ENCODE peak calls at places on chromosomes 6 and 20, in six cellular contexts. One of them, this sample, is unnamed.
A peak's percentile ranks its signal among the peaks of the same experiment; 100 is the strongest.

GRCh38 chr20:32236048-32236533 is 28.4 kb downstream of the POFUT1 start:
- DNase-seq in naive thymus-derived CD4-positive, alpha-beta T cell: no peak
- DNase-seq in CD8-positive, alpha-beta memory T cell: no peak
- DNase-seq in A549: no peak
- DNase-seq in adrenal gland: no peak
- DNase-seq in left ventricle myocardium inferior: no peak
- DNase-seq in this sample: no peak

GRCh38 chr6:52707963-52708680 is 37.2 kb downstream of the TMEM14A start:
- DNase-seq in naive thymus-derived CD4-positive, alpha-beta T cell: no peak
- DNase-seq in CD8-positive, alpha-beta memory T cell: no peak
- DNase-seq in A549: no peak
- DNase-seq in adrenal gland: no peak
- DNase-seq in left ventricle myocardium inferior: no peak
- DNase-seq in this sample: no peak

GRCh38 chr6:41942045-41942851 is 640 bp upstream of the CCND3 start:
- DNase-seq in naive thymus-derived CD4-positive, alpha-beta T cell: peak; percentile 46
- DNase-seq in CD8-positive, alpha-beta memory T cell: no peak
- DNase-seq in A549: no peak
- DNase-seq in adrenal gland: no peak
- DNase-seq in left ventricle myocardium inferior: no peak
- DNase-seq in this sample: no peak

GRCh38 chr6:24775520-24776058 is 852 bp downstream of the GMNN start:
- DNase-seq in naive thymus-derived CD4-positive, alpha-beta T cell: peak; percentile 18
- DNase-seq in CD8-positive, alpha-beta memory T cell: peak; percentile 52
- DNase-seq in A549: no peak
- DNase-seq in adrenal gland: no peak
- DNase-seq in left ventricle myocardium inferior: no peak
- DNase-seq in this sample: no peak

GRCh38 chr20:48387675-48388074 is 440.1 kb downstream of the PREX1 start:
- DNase-seq in naive thymus-derived CD4-positive, alpha-beta T cell: no peak
- DNase-seq in CD8-positive, alpha-beta memory T cell: no peak
- DNase-seq in A549: no peak
- DNase-seq in adrenal gland: no peak
- DNase-seq in left ventricle myocardium inferior: no peak
- DNase-seq in this sample: no peak

GRCh38 chr6:83574783-83575182 is 62.4 kb downstream of the PRSS35 start:
- DNase-seq in naive thymus-derived CD4-positive, alpha-beta T cell: no peak
- DNase-seq in CD8-positive, alpha-beta memory T cell: no peak
- DNase-seq in A549: no peak
- DNase-seq in adrenal gland: no peak
- DNase-seq in left ventricle myocardium inferior: no peak
- DNase-seq in this sample: no peak

GRCh38 chr6:129686941-129687627 is 22.9 kb downstream of the ARHGAP18 start:
- DNase-seq in naive thymus-derived CD4-positive, alpha-beta T cell: peak; percentile 12
- DNase-seq in CD8-positive, alpha-beta memory T cell: peak; percentile 69
- DNase-seq in A549: no peak
- DNase-seq in adrenal gland: no peak
- DNase-seq in left ventricle myocardium inferior: no peak
- DNase-seq in this sample: no peak

GRCh38 chr6:142357879-142358278 is 56.1 kb downstream of the ADGRG6 start:
- DNase-seq in naive thymus-derived CD4-positive, alpha-beta T cell: no peak
- DNase-seq in CD8-positive, alpha-beta memory T cell: no peak
- DNase-seq in A549: no peak
- DNase-seq in adrenal gland: no peak
- DNase-seq in left ventricle myocardium inferior: no peak
- DNase-seq in this sample: no peak

GRCh38 chr6:39088331-39088730 is 26.7 kb downstream of the SAYSD1 start:
- DNase-seq in naive thymus-derived CD4-positive, alpha-beta T cell: no peak
- DNase-seq in CD8-positive, alpha-beta memory T cell: no peak
- DNase-seq in A549: peak; percentile 31
- DNase-seq in adrenal gland: peak; percentile 56
- DNase-seq in left ventricle myocardium inferior: peak; percentile 36
- DNase-seq in this sample: no peak

GRCh38 chr20:39474829-39475228 is 512.7 kb downstream of the DHX35 start:
- DNase-seq in naive thymus-derived CD4-positive, alpha-beta T cell: no peak
- DNase-seq in CD8-positive, alpha-beta memory T cell: no peak
- DNase-seq in A549: no peak
- DNase-seq in adrenal gland: no peak
- DNase-seq in left ventricle myocardium inferior: no peak
- DNase-seq in this sample: no peak

GRCh38 chr6:14499804-14500203 is 382.2 kb downstream of the CD83 start:
- DNase-seq in naive thymus-derived CD4-positive, alpha-beta T cell: no peak
- DNase-seq in CD8-positive, alpha-beta memory T cell: no peak
- DNase-seq in A549: peak; percentile 63
- DNase-seq in adrenal gland: no peak
- DNase-seq in left ventricle myocardium inferior: no peak
- DNase-seq in this sample: no peak

GRCh38 chr6:1516742-1517520 is 92.8 kb upstream of the FOXC1 start:
- DNase-seq in naive thymus-derived CD4-positive, alpha-beta T cell: no peak
- DNase-seq in CD8-positive, alpha-beta memory T cell: no peak
- DNase-seq in A549: no peak
- DNase-seq in adrenal gland: no peak
- DNase-seq in left ventricle myocardium inferior: no peak
- DNase-seq in this sample: no peak

GRCh38 chr20:25289886-25290597 is 42.2 kb downstream of the PYGB start:
- DNase-seq in naive thymus-derived CD4-positive, alpha-beta T cell: no peak
- DNase-seq in CD8-positive, alpha-beta memory T cell: no peak
- DNase-seq in A549: no peak
- DNase-seq in adrenal gland: no peak
- DNase-seq in left ventricle myocardium inferior: peak; percentile 11
- DNase-seq in this sample: no peak

GRCh38 chr20:63567382-63568169 is 6.5 kb downstream of the HELZ2 start:
- DNase-seq in naive thymus-derived CD4-positive, alpha-beta T cell: peak; percentile 33
- DNase-seq in CD8-positive, alpha-beta memory T cell: peak; percentile 73
- DNase-seq in A549: no peak
- DNase-seq in adrenal gland: peak; percentile 37
- DNase-seq in left ventricle myocardium inferior: no peak
- DNase-seq in this sample: no peak

GRCh38 chr20:5667703-5668528 is 82.3 kb upstream of the SHLD1 start:
- DNase-seq in naive thymus-derived CD4-positive, alpha-beta T cell: no peak
- DNase-seq in CD8-positive, alpha-beta memory T cell: no peak
- DNase-seq in A549: no peak
- DNase-seq in adrenal gland: no peak
- DNase-seq in left ventricle myocardium inferior: no peak
- DNase-seq in this sample: no peak

GRCh38 chr6:148667395-148667794 is 79.4 kb upstream of the UST start:
- DNase-seq in naive thymus-derived CD4-positive, alpha-beta T cell: no peak
- DNase-seq in CD8-positive, alpha-beta memory T cell: no peak
- DNase-seq in A549: no peak
- DNase-seq in adrenal gland: no peak
- DNase-seq in left ventricle myocardium inferior: no peak
- DNase-seq in this sample: no peak

GRCh38 chr6:51644426-51644825 is 443.0 kb downstream of the PKHD1 start:
- DNase-seq in naive thymus-derived CD4-positive, alpha-beta T cell: no peak
- DNase-seq in CD8-positive, alpha-beta memory T cell: no peak
- DNase-seq in A549: no peak
- DNase-seq in adrenal gland: no peak
- DNase-seq in left ventricle myocardium inferior: no peak
- DNase-seq in this sample: no peak

GRCh38 chr6:147559016-147559415 is 50.5 kb downstream of the SAMD5 start:
- DNase-seq in naive thymus-derived CD4-positive, alpha-beta T cell: no peak
- DNase-seq in CD8-positive, alpha-beta memory T cell: no peak
- DNase-seq in A549: no peak
- DNase-seq in adrenal gland: no peak
- DNase-seq in left ventricle myocardium inferior: no peak
- DNase-seq in this sample: no peak

GRCh38 chr20:58623579-58624473 is 27.3 kb upstream of the STX16 start:
- DNase-seq in naive thymus-derived CD4-positive, alpha-beta T cell: no peak
- DNase-seq in CD8-positive, alpha-beta memory T cell: no peak
- DNase-seq in A549: peak; percentile 86
- DNase-seq in adrenal gland: peak; percentile 78
- DNase-seq in left ventricle myocardium inferior: peak; percentile 40
- DNase-seq in this sample: peak; percentile 74

GRCh38 chr6:37323568-37323967 is 30.2 kb upstream of the RNF8 start:
- DNase-seq in naive thymus-derived CD4-positive, alpha-beta T cell: no peak
- DNase-seq in CD8-positive, alpha-beta memory T cell: no peak
- DNase-seq in A549: no peak
- DNase-seq in adrenal gland: no peak
- DNase-seq in left ventricle myocardium inferior: no peak
- DNase-seq in this sample: no peak

GRCh38 chr6:127110712-127111111 is 7.8 kb upstream of the RSPO3 start:
- DNase-seq in naive thymus-derived CD4-positive, alpha-beta T cell: no peak
- DNase-seq in CD8-positive, alpha-beta memory T cell: no peak
- DNase-seq in A549: no peak
- DNase-seq in adrenal gland: no peak
- DNase-seq in left ventricle myocardium inferior: no peak
- DNase-seq in this sample: no peak

GRCh38 chr6:155314773-155315515 is 660 bp upstream of the TFB1M start:
- DNase-seq in naive thymus-derived CD4-positive, alpha-beta T cell: peak; percentile 14
- DNase-seq in CD8-positive, alpha-beta memory T cell: peak; percentile 63
- DNase-seq in A549: peak; percentile 88
- DNase-seq in adrenal gland: peak; percentile 83
- DNase-seq in left ventricle myocardium inferior: peak; percentile 56
- DNase-seq in this sample: peak; percentile 86

GRCh38 chr6:43887906-43888683 is 118.1 kb downstream of the VEGFA start:
- DNase-seq in naive thymus-derived CD4-positive, alpha-beta T cell: no peak
- DNase-seq in CD8-positive, alpha-beta memory T cell: no peak
- DNase-seq in A549: no peak
- DNase-seq in adrenal gland: no peak
- DNase-seq in left ventricle myocardium inferior: no peak
- DNase-seq in this sample: no peak

GRCh38 chr6:43740961-43741764 is 28.8 kb upstream of the VEGFA start:
- DNase-seq in naive thymus-derived CD4-positive, alpha-beta T cell: no peak
- DNase-seq in CD8-positive, alpha-beta memory T cell: no peak
- DNase-seq in A549: no peak
- DNase-seq in adrenal gland: peak; percentile 8
- DNase-seq in left ventricle myocardium inferior: no peak
- DNase-seq in this sample: no peak

GRCh38 chr20:16926626-16927025 is 178.5 kb downstream of the OTOR start:
- DNase-seq in naive thymus-derived CD4-positive, alpha-beta T cell: no peak
- DNase-seq in CD8-positive, alpha-beta memory T cell: no peak
- DNase-seq in A549: no peak
- DNase-seq in adrenal gland: no peak
- DNase-seq in left ventricle myocardium inferior: no peak
- DNase-seq in this sample: no peak

GRCh38 chr6:139473731-139474130 is 99.3 kb upstream of the CITED2 start:
- DNase-seq in naive thymus-derived CD4-positive, alpha-beta T cell: no peak
- DNase-seq in CD8-positive, alpha-beta memory T cell: no peak
- DNase-seq in A549: no peak
- DNase-seq in adrenal gland: no peak
- DNase-seq in left ventricle myocardium inferior: no peak
- DNase-seq in this sample: no peak

GRCh38 chr6:38239719-38240451 is 399.8 kb downstream of the BTBD9 start:
- DNase-seq in naive thymus-derived CD4-positive, alpha-beta T cell: no peak
- DNase-seq in CD8-positive, alpha-beta memory T cell: no peak
- DNase-seq in A549: peak; percentile 7
- DNase-seq in adrenal gland: no peak
- DNase-seq in left ventricle myocardium inferior: no peak
- DNase-seq in this sample: no peak

GRCh38 chr20:56826306-56826970 is 197.3 kb downstream of the TFAP2C start:
- DNase-seq in naive thymus-derived CD4-positive, alpha-beta T cell: no peak
- DNase-seq in CD8-positive, alpha-beta memory T cell: no peak
- DNase-seq in A549: no peak
- DNase-seq in adrenal gland: no peak
- DNase-seq in left ventricle myocardium inferior: no peak
- DNase-seq in this sample: no peak

GRCh38 chr6:109861946-109862345 is 116.2 kb upstream of the GPR6 start:
- DNase-seq in naive thymus-derived CD4-positive, alpha-beta T cell: no peak
- DNase-seq in CD8-positive, alpha-beta memory T cell: no peak
- DNase-seq in A549: no peak
- DNase-seq in adrenal gland: no peak
- DNase-seq in left ventricle myocardium inferior: no peak
- DNase-seq in this sample: no peak

GRCh38 chr20:63080411-63080810 is 73.6 kb upstream of the BHLHE23 start:
- DNase-seq in naive thymus-derived CD4-positive, alpha-beta T cell: no peak
- DNase-seq in CD8-positive, alpha-beta memory T cell: peak; percentile 33
- DNase-seq in A549: no peak
- DNase-seq in adrenal gland: peak; percentile 9
- DNase-seq in left ventricle myocardium inferior: no peak
- DNase-seq in this sample: no peak

GRCh38 chr6:137493218-137494038 is 766 bp downstream of the OLIG3 start:
- DNase-seq in naive thymus-derived CD4-positive, alpha-beta T cell: no peak
- DNase-seq in CD8-positive, alpha-beta memory T cell: no peak
- DNase-seq in A549: no peak
- DNase-seq in adrenal gland: no peak
- DNase-seq in left ventricle myocardium inferior: no peak
- DNase-seq in this sample: no peak

GRCh38 chr6:131038612-131039344 is 24.3 kb downstream of the EPB41L2 start:
- DNase-seq in naive thymus-derived CD4-positive, alpha-beta T cell: no peak
- DNase-seq in CD8-positive, alpha-beta memory T cell: no peak
- DNase-seq in A549: no peak
- DNase-seq in adrenal gland: no peak
- DNase-seq in left ventricle myocardium inferior: no peak
- DNase-seq in this sample: no peak

GRCh38 chr6:4649728-4650127 is 126.5 kb upstream of the CDYL start:
- DNase-seq in naive thymus-derived CD4-positive, alpha-beta T cell: no peak
- DNase-seq in CD8-positive, alpha-beta memory T cell: no peak
- DNase-seq in A549: no peak
- DNase-seq in adrenal gland: no peak
- DNase-seq in left ventricle myocardium inferior: no peak
- DNase-seq in this sample: no peak

GRCh38 chr20:35669221-35669620 is 4.5 kb upstream of the CPNE1 start:
- DNase-seq in naive thymus-derived CD4-positive, alpha-beta T cell: no peak
- DNase-seq in CD8-positive, alpha-beta memory T cell: no peak
- DNase-seq in A549: no peak
- DNase-seq in adrenal gland: no peak
- DNase-seq in left ventricle myocardium inferior: no peak
- DNase-seq in this sample: no peak

GRCh38 chr6:34383651-34384304 is 8.7 kb downstream of the NUDT3 start:
- DNase-seq in naive thymus-derived CD4-positive, alpha-beta T cell: no peak
- DNase-seq in CD8-positive, alpha-beta memory T cell: no peak
- DNase-seq in A549: no peak
- DNase-seq in adrenal gland: no peak
- DNase-seq in left ventricle myocardium inferior: no peak
- DNase-seq in this sample: no peak

GRCh38 chr6:10441655-10442009 is 26.8 kb upstream of the TFAP2A start:
- DNase-seq in naive thymus-derived CD4-positive, alpha-beta T cell: no peak
- DNase-seq in CD8-positive, alpha-beta memory T cell: no peak
- DNase-seq in A549: peak; percentile 88
- DNase-seq in adrenal gland: no peak
- DNase-seq in left ventricle myocardium inferior: no peak
- DNase-seq in this sample: no peak
- H3K27ac ChIP-seq in naive thymus-derived CD4-positive, alpha-beta T cell: no peak overlapping the region
- H3K27ac ChIP-seq in CD8-positive, alpha-beta memory T cell: no peak overlapping the region
- H3K27ac ChIP-seq in A549: peak overlapping the region; percentile 97
- H3K27ac ChIP-seq in adrenal gland: no peak overlapping the region
- H3K27ac ChIP-seq in left ventricle myocardium inferior: no peak overlapping the region
- H3K27ac ChIP-seq in this sample: no peak overlapping the region

GRCh38 chr20:13117200-13117599 is 103.9 kb upstream of the ISM1 start:
- DNase-seq in naive thymus-derived CD4-positive, alpha-beta T cell: no peak
- DNase-seq in CD8-positive, alpha-beta memory T cell: no peak
- DNase-seq in A549: no peak
- DNase-seq in adrenal gland: no peak
- DNase-seq in left ventricle myocardium inferior: no peak
- DNase-seq in this sample: no peak
- H3K9me3 ChIP-seq in naive thymus-derived CD4-positive, alpha-beta T cell: no peaks in the 10 kb centered on the region
- H3K9me3 ChIP-seq in CD8-positive, alpha-beta memory T cell: no peaks in the 10 kb centered on the region
- H3K9me3 ChIP-seq in A549: no peaks in the 10 kb centered on the region
- H3K9me3 ChIP-seq in adrenal gland: no peaks in the 10 kb centered on the region
- H3K9me3 ChIP-seq in left ventricle myocardium inferior: no peaks in the 10 kb centered on the region
- H3K9me3 ChIP-seq in this sample: no peaks in the 10 kb centered on the region

GRCh38 chr6:53795702-53796450 is 1.1 kb downstream of the LRRC1 start:
- DNase-seq in naive thymus-derived CD4-positive, alpha-beta T cell: peak; percentile 8
- DNase-seq in CD8-positive, alpha-beta memory T cell: no peak
- DNase-seq in A549: no peak
- DNase-seq in adrenal gland: peak; percentile 21
- DNase-seq in left ventricle myocardium inferior: peak; percentile 29
- DNase-seq in this sample: no peak
- H3K27ac ChIP-seq in naive thymus-derived CD4-positive, alpha-beta T cell: no peak overlapping the region
- H3K27ac ChIP-seq in CD8-positive, alpha-beta memory T cell: no peak overlapping the region
- H3K27ac ChIP-seq in A549: peak overlapping the region; percentile 97
- H3K27ac ChIP-seq in adrenal gland: no peak overlapping the region
- H3K27ac ChIP-seq in left ventricle myocardium inferior: peak overlapping the region; percentile 83
- H3K27ac ChIP-seq in this sample: peak overlapping the region; percentile 85

GRCh38 chr20:61230-61629 is 26.2 kb upstream of the DEFB125 start:
- DNase-seq in naive thymus-derived CD4-positive, alpha-beta T cell: no peak
- DNase-seq in CD8-positive, alpha-beta memory T cell: no peak
- DNase-seq in A549: no peak
- DNase-seq in adrenal gland: no peak
- DNase-seq in left ventricle myocardium inferior: no peak
- DNase-seq in this sample: no peak
- H3K9me3 ChIP-seq in naive thymus-derived CD4-positive, alpha-beta T cell: no peaks in the 10 kb centered on the region
- H3K9me3 ChIP-seq in CD8-positive, alpha-beta memory T cell: no peaks in the 10 kb centered on the region
- H3K9me3 ChIP-seq in A549: peaks cover 26% of the 10 kb centered on the region
- H3K9me3 ChIP-seq in adrenal gland: no peaks in the 10 kb centered on the region
- H3K9me3 ChIP-seq in left ventricle myocardium inferior: no peaks in the 10 kb centered on the region
- H3K9me3 ChIP-seq in this sample: no peaks in the 10 kb centered on the region

This sample was measured in right atrium auricular region.